ENCODE peak calls at places on chromosome 2, in nine cellular contexts. One of them, this sample, is unnamed. For H3K9me3, the result is how much of the 10 kb centered on the place peaks cover.

GRCh38 chr2:226793615-226794014 is 6.0 kb downstream of the IRS1 start:
- DNase-seq in T-helper 17 cell: no peak
- DNase-seq in CD8-positive, alpha-beta memory T cell: no peak
- DNase-seq in cardiac muscle cell: no peak
- DNase-seq in tibial artery: no peak
- DNase-seq in lower lobe of right lung: no peak
- DNase-seq in IMR-90: peak
- DNase-seq in CD4-positive, alpha-beta memory T cell: no peak
- DNase-seq in AG04450: no peak
- DNase-seq in this sample: no peak

GRCh38 chr2:6968319-6969100 is 51.3 kb downstream of the RNF144A start:
- DNase-seq in T-helper 17 cell: no peak
- DNase-seq in CD8-positive, alpha-beta memory T cell: no peak
- DNase-seq in cardiac muscle cell: peak
- DNase-seq in tibial artery: no peak
- DNase-seq in lower lobe of right lung: no peak
- DNase-seq in IMR-90: no peak
- DNase-seq in CD4-positive, alpha-beta memory T cell: no peak
- DNase-seq in AG04450: no peak
- DNase-seq in this sample: no peak

GRCh38 chr2:51025942-51026574 is 5.9 kb downstream of the NRXN1 start:
- DNase-seq in T-helper 17 cell: no peak
- DNase-seq in CD8-positive, alpha-beta memory T cell: no peak
- DNase-seq in cardiac muscle cell: no peak
- DNase-seq in tibial artery: no peak
- DNase-seq in lower lobe of right lung: no peak
- DNase-seq in IMR-90: no peak
- DNase-seq in CD4-positive, alpha-beta memory T cell: no peak
- DNase-seq in AG04450: no peak
- DNase-seq in this sample: no peak

GRCh38 chr2:143390185-143390584 is 261.0 kb downstream of the ARHGAP15 start:
- DNase-seq in T-helper 17 cell: no peak
- DNase-seq in CD8-positive, alpha-beta memory T cell: no peak
- DNase-seq in cardiac muscle cell: no peak
- DNase-seq in tibial artery: no peak
- DNase-seq in lower lobe of right lung: no peak
- DNase-seq in IMR-90: no peak
- DNase-seq in CD4-positive, alpha-beta memory T cell: no peak
- DNase-seq in AG04450: no peak
- DNase-seq in this sample: no peak

GRCh38 chr2:27857417-27858172 is 32.6 kb downstream of the RBKS start:
- DNase-seq in T-helper 17 cell: no peak
- DNase-seq in CD8-positive, alpha-beta memory T cell: no peak
- DNase-seq in cardiac muscle cell: peak
- DNase-seq in tibial artery: no peak
- DNase-seq in lower lobe of right lung: no peak
- DNase-seq in IMR-90: peak
- DNase-seq in CD4-positive, alpha-beta memory T cell: no peak
- DNase-seq in AG04450: no peak
- DNase-seq in this sample: no peak

GRCh38 chr2:191041418-191042161 is 27.6 kb upstream of the STAT1 start:
- DNase-seq in T-helper 17 cell: no peak
- DNase-seq in CD8-positive, alpha-beta memory T cell: no peak
- DNase-seq in cardiac muscle cell: peak
- DNase-seq in tibial artery: no peak
- DNase-seq in lower lobe of right lung: peak
- DNase-seq in IMR-90: no peak
- DNase-seq in CD4-positive, alpha-beta memory T cell: no peak
- DNase-seq in AG04450: no peak
- DNase-seq in this sample: peak

GRCh38 chr2:230956827-230957755 is 32.0 kb upstream of the GPR55 start:
- DNase-seq in T-helper 17 cell: peak
- DNase-seq in CD8-positive, alpha-beta memory T cell: no peak
- DNase-seq in cardiac muscle cell: peak
- DNase-seq in tibial artery: peak
- DNase-seq in lower lobe of right lung: no peak
- DNase-seq in IMR-90: peak
- DNase-seq in CD4-positive, alpha-beta memory T cell: no peak
- DNase-seq in AG04450: no peak
- DNase-seq in this sample: peak

GRCh38 chr2:28387082-28387960 is 5.3 kb upstream of the FOSL2 start:
- DNase-seq in T-helper 17 cell: no peak
- DNase-seq in CD8-positive, alpha-beta memory T cell: no peak
- DNase-seq in cardiac muscle cell: peak
- DNase-seq in tibial artery: no peak
- DNase-seq in lower lobe of right lung: no peak
- DNase-seq in IMR-90: peak
- DNase-seq in CD4-positive, alpha-beta memory T cell: no peak
- DNase-seq in AG04450: no peak
- DNase-seq in this sample: no peak

GRCh38 chr2:177270531-177270930 is 6.0 kb upstream of the NFE2L2 start:
- DNase-seq in T-helper 17 cell: no peak
- DNase-seq in CD8-positive, alpha-beta memory T cell: no peak
- DNase-seq in cardiac muscle cell: no peak
- DNase-seq in tibial artery: no peak
- DNase-seq in lower lobe of right lung: no peak
- DNase-seq in IMR-90: no peak
- DNase-seq in CD4-positive, alpha-beta memory T cell: no peak
- DNase-seq in AG04450: no peak
- DNase-seq in this sample: no peak

GRCh38 chr2:12330916-12331315 is 385.8 kb upstream of the TRIB2 start:
- DNase-seq in T-helper 17 cell: no peak
- DNase-seq in CD8-positive, alpha-beta memory T cell: no peak
- DNase-seq in cardiac muscle cell: peak
- DNase-seq in tibial artery: no peak
- DNase-seq in lower lobe of right lung: no peak
- DNase-seq in IMR-90: peak
- DNase-seq in CD4-positive, alpha-beta memory T cell: no peak
- DNase-seq in AG04450: no peak
- DNase-seq in this sample: no peak

GRCh38 chr2:19675856-19676460 is 225.8 kb downstream of the TTC32 start:
- DNase-seq in T-helper 17 cell: no peak
- DNase-seq in CD8-positive, alpha-beta memory T cell: no peak
- DNase-seq in cardiac muscle cell: no peak
- DNase-seq in tibial artery: no peak
- DNase-seq in lower lobe of right lung: no peak
- DNase-seq in IMR-90: peak
- DNase-seq in CD4-positive, alpha-beta memory T cell: no peak
- DNase-seq in AG04450: peak
- DNase-seq in this sample: no peak

GRCh38 chr2:16189019-16189850 is 248.9 kb downstream of the MYCN start:
- DNase-seq in T-helper 17 cell: no peak
- DNase-seq in CD8-positive, alpha-beta memory T cell: no peak
- DNase-seq in cardiac muscle cell: no peak
- DNase-seq in tibial artery: no peak
- DNase-seq in lower lobe of right lung: no peak
- DNase-seq in IMR-90: no peak
- DNase-seq in CD4-positive, alpha-beta memory T cell: no peak
- DNase-seq in AG04450: no peak
- DNase-seq in this sample: no peak

GRCh38 chr2:61419129-61419528 is 51.8 kb downstream of the USP34 start:
- DNase-seq in T-helper 17 cell: no peak
- DNase-seq in CD8-positive, alpha-beta memory T cell: no peak
- DNase-seq in cardiac muscle cell: no peak
- DNase-seq in tibial artery: no peak
- DNase-seq in lower lobe of right lung: no peak
- DNase-seq in IMR-90: no peak
- DNase-seq in CD4-positive, alpha-beta memory T cell: peak
- DNase-seq in AG04450: no peak
- DNase-seq in this sample: no peak

GRCh38 chr2:168552450-168552856 is 96.4 kb downstream of the CERS6 start:
- DNase-seq in T-helper 17 cell: no peak
- DNase-seq in CD8-positive, alpha-beta memory T cell: no peak
- DNase-seq in cardiac muscle cell: no peak
- DNase-seq in tibial artery: no peak
- DNase-seq in lower lobe of right lung: peak
- DNase-seq in IMR-90: no peak
- DNase-seq in CD4-positive, alpha-beta memory T cell: no peak
- DNase-seq in AG04450: no peak
- DNase-seq in this sample: no peak

GRCh38 chr2:83238111-83238510 is 1221.0 kb downstream of the SUCLG1 start:
- DNase-seq in T-helper 17 cell: no peak
- DNase-seq in CD8-positive, alpha-beta memory T cell: no peak
- DNase-seq in cardiac muscle cell: no peak
- DNase-seq in tibial artery: no peak
- DNase-seq in lower lobe of right lung: no peak
- DNase-seq in IMR-90: no peak
- DNase-seq in CD4-positive, alpha-beta memory T cell: no peak
- DNase-seq in AG04450: no peak
- DNase-seq in this sample: no peak
- H3K9me3 ChIP-seq in T-helper 17 cell: under half
- H3K9me3 ChIP-seq in CD8-positive, alpha-beta memory T cell: under half
- H3K9me3 ChIP-seq in cardiac muscle cell: under half
- H3K9me3 ChIP-seq in tibial artery: under half
- H3K9me3 ChIP-seq in lower lobe of right lung: under half
- H3K9me3 ChIP-seq in IMR-90: under half
- H3K9me3 ChIP-seq in CD4-positive, alpha-beta memory T cell: under half
- H3K9me3 ChIP-seq in AG04450: under half
- H3K9me3 ChIP-seq in this sample: under half

GRCh38 chr2:172196768-172197322 is 94.1 kb upstream of the DLX2 start:
- DNase-seq in T-helper 17 cell: no peak
- DNase-seq in CD8-positive, alpha-beta memory T cell: no peak
- DNase-seq in cardiac muscle cell: peak
- DNase-seq in tibial artery: no peak
- DNase-seq in lower lobe of right lung: peak
- DNase-seq in IMR-90: peak
- DNase-seq in CD4-positive, alpha-beta memory T cell: peak
- DNase-seq in AG04450: no peak
- DNase-seq in this sample: no peak

GRCh38 chr2:172198908-172199307 is 96.2 kb upstream of the DLX2 start:
- DNase-seq in T-helper 17 cell: no peak
- DNase-seq in CD8-positive, alpha-beta memory T cell: no peak
- DNase-seq in cardiac muscle cell: no peak
- DNase-seq in tibial artery: no peak
- DNase-seq in lower lobe of right lung: no peak
- DNase-seq in IMR-90: no peak
- DNase-seq in CD4-positive, alpha-beta memory T cell: no peak
- DNase-seq in AG04450: no peak
- DNase-seq in this sample: no peak

GRCh38 chr2:172193331-172194089 is 90.8 kb upstream of the DLX2 start:
- DNase-seq in T-helper 17 cell: no peak
- DNase-seq in CD8-positive, alpha-beta memory T cell: no peak
- DNase-seq in cardiac muscle cell: no peak
- DNase-seq in tibial artery: no peak
- DNase-seq in lower lobe of right lung: no peak
- DNase-seq in IMR-90: no peak
- DNase-seq in CD4-positive, alpha-beta memory T cell: no peak
- DNase-seq in AG04450: no peak
- DNase-seq in this sample: no peak

GRCh38 chr2:172198361-172198760 is 95.7 kb upstream of the DLX2 start:
- DNase-seq in T-helper 17 cell: no peak
- DNase-seq in CD8-positive, alpha-beta memory T cell: no peak
- DNase-seq in cardiac muscle cell: no peak
- DNase-seq in tibial artery: no peak
- DNase-seq in lower lobe of right lung: no peak
- DNase-seq in IMR-90: no peak
- DNase-seq in CD4-positive, alpha-beta memory T cell: no peak
- DNase-seq in AG04450: no peak
- DNase-seq in this sample: no peak

GRCh38 chr2:172195836-172196376 is 93.2 kb upstream of the DLX2 start:
- DNase-seq in T-helper 17 cell: no peak
- DNase-seq in CD8-positive, alpha-beta memory T cell: no peak
- DNase-seq in cardiac muscle cell: no peak
- DNase-seq in tibial artery: no peak
- DNase-seq in lower lobe of right lung: no peak
- DNase-seq in IMR-90: no peak
- DNase-seq in CD4-positive, alpha-beta memory T cell: no peak
- DNase-seq in AG04450: no peak
- DNase-seq in this sample: peak
- H3K9me3 ChIP-seq in T-helper 17 cell: under half
- H3K9me3 ChIP-seq in CD8-positive, alpha-beta memory T cell: under half
- H3K9me3 ChIP-seq in cardiac muscle cell: under half
- H3K9me3 ChIP-seq in tibial artery: under half
- H3K9me3 ChIP-seq in lower lobe of right lung: under half
- H3K9me3 ChIP-seq in IMR-90: under half
- H3K9me3 ChIP-seq in CD4-positive, alpha-beta memory T cell: under half
- H3K9me3 ChIP-seq in AG04450: under half
- H3K9me3 ChIP-seq in this sample: under half

DNA sequence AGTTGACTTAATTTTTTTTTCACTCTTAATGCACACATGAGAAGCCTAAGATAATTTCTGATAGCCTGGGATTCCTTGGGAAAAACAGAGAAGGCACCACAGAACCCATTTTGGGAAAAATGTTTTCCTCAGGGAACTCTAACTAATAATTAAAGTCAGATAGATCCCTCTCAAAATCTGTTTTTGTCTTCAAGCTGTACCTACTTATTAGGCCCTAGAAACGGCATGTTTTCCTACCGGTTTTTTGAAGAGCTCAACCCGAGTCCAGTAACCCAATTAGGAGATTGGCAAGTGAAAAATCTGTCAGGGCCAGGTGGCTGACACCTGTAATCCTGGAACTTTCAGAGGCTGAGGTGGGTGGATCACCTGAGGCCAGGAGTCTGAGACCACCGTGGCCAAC is 16.1 kb upstream of the PDK1 start:
- DNase-seq in T-helper 17 cell: no peak
- DNase-seq in CD8-positive, alpha-beta memory T cell: no peak
- DNase-seq in cardiac muscle cell: no peak
- DNase-seq in tibial artery: no peak
- DNase-seq in lower lobe of right lung: no peak
- DNase-seq in IMR-90: no peak
- DNase-seq in CD4-positive, alpha-beta memory T cell: no peak
- DNase-seq in AG04450: no peak
- DNase-seq in this sample: no peak
- H3K9me3 ChIP-seq in T-helper 17 cell: under half
- H3K9me3 ChIP-seq in CD8-positive, alpha-beta memory T cell: under half
- H3K9me3 ChIP-seq in cardiac muscle cell: under half
- H3K9me3 ChIP-seq in tibial artery: under half
- H3K9me3 ChIP-seq in lower lobe of right lung: under half
- H3K9me3 ChIP-seq in IMR-90: under half
- H3K9me3 ChIP-seq in CD4-positive, alpha-beta memory T cell: under half
- H3K9me3 ChIP-seq in AG04450: under half
- H3K9me3 ChIP-seq in this sample: under half

GRCh38 chr2:209002054-209002453 is 421.8 kb upstream of the MAP2 start:
- DNase-seq in T-helper 17 cell: no peak
- DNase-seq in CD8-positive, alpha-beta memory T cell: no peak
- DNase-seq in cardiac muscle cell: no peak
- DNase-seq in tibial artery: no peak
- DNase-seq in lower lobe of right lung: no peak
- DNase-seq in IMR-90: no peak
- DNase-seq in CD4-positive, alpha-beta memory T cell: no peak
- DNase-seq in AG04450: no peak
- DNase-seq in this sample: no peak
- H3K9me3 ChIP-seq in T-helper 17 cell: under half
- H3K9me3 ChIP-seq in CD8-positive, alpha-beta memory T cell: under half
- H3K9me3 ChIP-seq in cardiac muscle cell: under half
- H3K9me3 ChIP-seq in tibial artery: under half
- H3K9me3 ChIP-seq in lower lobe of right lung: under half
- H3K9me3 ChIP-seq in IMR-90: under half
- H3K9me3 ChIP-seq in CD4-positive, alpha-beta memory T cell: under half
- H3K9me3 ChIP-seq in AG04450: under half
- H3K9me3 ChIP-seq in this sample: under half

GRCh38 chr2:80547344-80547743 is 242.8 kb upstream of the LRRTM1 start:
- DNase-seq in T-helper 17 cell: no peak
- DNase-seq in CD8-positive, alpha-beta memory T cell: no peak
- DNase-seq in cardiac muscle cell: no peak
- DNase-seq in tibial artery: no peak
- DNase-seq in lower lobe of right lung: no peak
- DNase-seq in IMR-90: no peak
- DNase-seq in CD4-positive, alpha-beta memory T cell: no peak
- DNase-seq in AG04450: no peak
- DNase-seq in this sample: no peak
- H3K9me3 ChIP-seq in T-helper 17 cell: under half
- H3K9me3 ChIP-seq in CD8-positive, alpha-beta memory T cell: under half
- H3K9me3 ChIP-seq in cardiac muscle cell: under half
- H3K9me3 ChIP-seq in tibial artery: under half
- H3K9me3 ChIP-seq in lower lobe of right lung: under half
- H3K9me3 ChIP-seq in IMR-90: under half
- H3K9me3 ChIP-seq in CD4-positive, alpha-beta memory T cell: under half
- H3K9me3 ChIP-seq in AG04450: under half
- H3K9me3 ChIP-seq in this sample: under half